ENCODE peak calls at places on chromosomes 1 and 21, in five cellular contexts. V is sigmoid colon, Q is coronary artery, U is mammary epithelial cell, D is AG09309. W is an unnamed sample.

GRCh38 chr21:20591294-20591693 is 406.9 kb upstream of the NCAM2 start:
- DNase-seq in Q (no peak), V (no peak), U (peak), D (no peak), W (peak)

GRCh38 chr1:26391450-26391849 is 18.9 kb upstream of the ZNF683 start:
- DNase-seq in D (no peak), U (peak), V (no peak), Q (no peak), W (peak)

GRCh38 chr1:29398431-29398830 is 162.1 kb downstream of the PTPRU start:
- DNase-seq in D (no peak), Q (peak), V (no peak), U (peak), W (peak)

GRCh38 chr1:245969274-245969673 is 537.8 kb downstream of the SMYD3 start:
- DNase-seq in D (peak), V (no peak), U (peak), Q (no peak), W (peak)

GRCh38 chr1:207815913-207816312 is 64.1 kb downstream of the CD46 start:
- DNase-seq in V (no peak), U (peak), Q (no peak), D (no peak), W (no peak)

GRCh38 chr1:156551866-156552265 is 20.5 kb downstream of the IQGAP3 start:
- DNase-seq in Q (no peak), U (peak), D (no peak), V (peak), W (no peak)

GRCh38 chr1:39788758-39789570 is at the start of gene BMP8B:
- DNase-seq in V (peak), Q (no peak), U (peak), D (no peak), W (no peak)

GRCh38 chr1:159867322-159868064 is 5.0 kb upstream of the VSIG8 start:
- DNase-seq in D (no peak), V (no peak), U (no peak), Q (no peak), W (peak)

GRCh38 chr21:44439211-44439600 is 16.1 kb upstream of the LRRC3 start:
- DNase-seq in V (no peak), D (no peak), U (no peak), Q (no peak), W (no peak)

GRCh38 chr1:54993140-54993539 is 5.6 kb upstream of the BSND start:
- DNase-seq in D (no peak), U (no peak), Q (no peak), V (no peak), W (no peak)

GRCh38 chr1:7229696-7230095 is 444.4 kb downstream of the CAMTA1 start:
- DNase-seq in V (no peak), U (no peak), Q (no peak), D (no peak), W (no peak)

GRCh38 chr1:19922015-19922688 is 1.3 kb downstream of the PLA2G2E start:
- DNase-seq in U (no peak), V (no peak), D (no peak), Q (no peak), W (no peak)

DNA sequence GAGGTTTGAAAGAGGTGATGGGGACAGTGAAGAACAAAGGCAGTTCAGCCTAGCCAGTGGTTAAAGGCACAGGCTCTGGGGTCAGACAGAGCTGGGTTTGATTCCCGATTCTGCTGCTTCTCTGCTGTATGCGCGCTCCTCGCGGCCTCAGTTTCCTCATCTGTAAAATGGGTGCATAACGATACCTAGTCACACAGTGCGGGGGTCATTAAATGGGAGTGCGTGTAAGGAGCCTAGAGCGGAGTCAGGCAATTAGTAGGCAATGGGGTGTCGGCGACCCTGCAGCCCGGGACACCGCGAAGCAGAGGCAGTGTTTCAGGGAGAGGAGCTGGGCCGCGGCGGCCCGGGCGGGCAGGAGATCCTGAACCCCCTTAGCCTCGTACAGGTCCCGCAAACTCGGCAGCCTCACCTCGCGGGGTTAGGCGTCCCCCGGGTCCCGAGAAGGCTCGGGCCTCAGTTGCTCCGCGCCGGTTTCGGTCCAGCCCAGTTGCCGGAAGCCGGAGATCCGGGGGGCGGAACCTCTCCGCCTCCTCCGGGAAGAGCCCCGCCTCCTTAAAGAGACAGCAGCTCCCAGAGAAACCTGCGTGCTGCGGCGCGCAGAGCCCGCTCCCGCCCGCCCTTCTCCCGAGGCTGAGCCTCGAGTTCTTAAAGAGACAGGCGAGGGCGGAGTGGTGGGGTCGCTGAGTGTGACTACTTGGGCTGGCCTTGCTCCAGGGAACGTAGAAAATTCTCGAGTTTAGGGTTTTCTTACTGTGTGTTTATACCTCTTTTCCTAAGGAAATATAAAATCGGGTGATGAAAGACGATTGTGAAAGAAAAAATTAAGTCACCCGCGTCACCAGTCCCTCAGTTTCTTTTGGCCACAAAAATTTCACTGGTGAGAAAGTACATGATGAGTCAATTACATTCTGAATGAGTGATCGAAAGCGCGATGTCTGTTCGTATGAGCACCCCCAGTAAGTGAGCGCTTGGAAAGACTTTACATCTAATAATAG is at the start of gene YIPF1:
- DNase-seq in Q (peak), V (peak), U (peak), D (peak), W (peak)
- TF ChIP-seq CTCF in Q (no peak), V (no peak), U (no peak), D (no peak), W (no peak)

DNA sequence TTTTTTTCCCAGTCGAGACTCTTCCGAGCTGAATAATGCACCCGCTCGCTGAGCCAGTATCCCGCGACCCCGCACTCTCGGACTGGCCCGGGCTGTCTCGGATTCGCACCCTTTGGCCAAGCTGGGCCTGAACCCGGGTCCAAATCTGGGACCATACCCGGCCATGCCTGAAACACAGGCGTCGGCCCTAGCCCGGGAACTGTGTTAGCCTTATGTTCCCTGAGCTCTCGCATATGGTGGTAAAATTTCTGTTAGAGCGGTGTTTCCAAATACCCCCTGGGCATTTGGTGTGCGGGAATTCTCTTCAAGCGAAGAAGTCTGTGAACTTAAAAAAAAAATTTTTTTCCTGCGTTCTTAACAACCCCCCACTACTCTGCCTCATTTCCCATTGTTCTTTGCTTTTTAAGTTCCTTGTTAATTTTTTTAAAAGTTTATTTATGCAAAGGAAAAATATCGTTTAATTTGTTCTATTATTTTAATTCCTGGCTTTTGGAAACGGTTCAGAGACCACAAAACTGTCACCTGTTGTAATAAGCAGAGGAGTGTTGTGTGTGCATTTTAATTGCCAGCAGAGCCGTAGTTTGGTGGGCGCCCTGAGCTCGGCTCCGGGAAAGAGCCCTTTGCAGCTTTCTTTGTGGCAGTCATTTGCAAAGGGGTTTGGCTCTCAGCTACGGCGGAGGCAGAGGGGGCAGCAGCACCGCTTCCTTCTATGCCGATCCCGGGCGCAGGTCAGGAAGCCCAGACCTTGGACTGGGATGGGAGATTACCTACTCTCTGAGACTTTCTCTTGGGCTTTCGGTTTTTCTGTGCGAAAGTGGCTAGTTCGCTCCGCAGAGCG is 3.3 kb downstream of the RNF220 start:
- DNase-seq in U (no peak), D (no peak), Q (no peak), V (no peak), W (no peak)
- H3K4me3 ChIP-seq in U (no peak), D (no peak), Q (peak), V (no peak), W (no peak)

GRCh38 chr1:236998571-236998970 is 5.7 kb downstream of the MT1HL1 start:
- DNase-seq in Q (no peak), U (no peak), D (no peak), V (no peak), W (no peak)

GRCh38 chr1:236994450-236994849 is 9.8 kb downstream of the MT1HL1 start:
- DNase-seq in U (no peak), V (no peak), D (no peak), Q (no peak), W (no peak)

GRCh38 chr1:236997361-236997760 is 6.9 kb downstream of the MT1HL1 start:
- DNase-seq in V (no peak), Q (no peak), D (no peak), U (no peak), W (no peak)

GRCh38 chr1:237000191-237000590 is 4.0 kb downstream of the MT1HL1 start:
- DNase-seq in V (no peak), U (no peak), D (no peak), Q (no peak), W (no peak)

DNA sequence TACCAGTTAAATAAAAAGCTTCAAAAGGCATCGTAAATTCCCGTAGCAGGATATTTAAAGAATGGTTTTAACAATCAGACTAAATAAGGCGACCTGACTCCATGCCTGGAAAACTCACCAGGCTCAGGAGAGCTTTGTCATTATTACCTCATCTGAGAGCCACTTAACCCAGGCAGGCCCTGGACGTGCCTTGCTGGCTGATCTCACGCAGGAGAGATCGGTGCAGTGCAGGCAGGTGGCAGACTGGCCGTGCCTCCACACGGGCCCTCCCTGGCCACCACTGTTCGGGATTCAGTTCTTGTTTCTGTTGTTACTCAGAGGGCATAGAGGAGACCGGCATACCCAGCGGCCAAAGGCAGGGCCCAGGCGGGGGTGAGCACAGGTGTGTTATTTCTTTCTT is 6.4 kb downstream of the MT1HL1 start:
- DNase-seq in D (no peak), Q (no peak), V (no peak), U (no peak), W (no peak)
- TF ChIP-seq CTCF in D (no peak), Q (no peak), V (no peak), U (no peak), W (no peak)

DNA sequence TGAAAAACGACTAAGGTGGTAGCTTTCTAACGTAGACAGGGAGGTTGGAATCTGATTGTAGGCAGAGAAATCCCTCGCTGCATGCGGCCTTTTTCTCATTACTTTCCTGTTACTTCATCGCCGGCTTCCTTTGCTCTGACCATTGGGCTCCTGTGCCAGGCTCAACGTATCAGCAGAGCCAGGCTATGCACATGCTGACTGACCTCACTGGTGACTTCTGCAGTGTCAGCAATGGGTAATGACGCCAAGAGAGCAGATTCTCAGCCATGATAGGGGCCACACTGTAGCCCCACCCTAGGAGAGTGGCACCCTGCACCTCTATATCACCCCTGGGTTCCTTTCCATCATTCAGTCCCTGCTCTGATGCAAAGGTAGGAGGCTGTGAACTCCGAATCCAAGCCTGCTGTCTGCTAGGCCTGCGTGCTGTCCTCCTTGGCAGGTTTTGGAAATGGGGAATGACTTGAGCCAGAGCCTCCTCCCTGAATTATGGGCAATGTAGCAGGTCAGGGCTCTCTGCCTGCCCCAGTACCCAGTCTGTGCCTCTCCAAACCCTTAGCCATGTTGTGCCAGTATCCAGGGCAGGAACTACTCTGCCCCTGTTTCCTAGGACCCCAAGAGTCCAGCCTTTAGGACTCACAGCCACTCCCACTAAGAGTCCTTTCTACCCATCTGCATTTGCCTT is 11.4 kb downstream of the PPFIA4 start:
- DNase-seq in U (no peak), V (no peak), D (no peak), Q (peak), W (no peak)
- H3K4me3 ChIP-seq in U (no peak), V (no peak), D (no peak), Q (no peak), W (no peak)

DNA sequence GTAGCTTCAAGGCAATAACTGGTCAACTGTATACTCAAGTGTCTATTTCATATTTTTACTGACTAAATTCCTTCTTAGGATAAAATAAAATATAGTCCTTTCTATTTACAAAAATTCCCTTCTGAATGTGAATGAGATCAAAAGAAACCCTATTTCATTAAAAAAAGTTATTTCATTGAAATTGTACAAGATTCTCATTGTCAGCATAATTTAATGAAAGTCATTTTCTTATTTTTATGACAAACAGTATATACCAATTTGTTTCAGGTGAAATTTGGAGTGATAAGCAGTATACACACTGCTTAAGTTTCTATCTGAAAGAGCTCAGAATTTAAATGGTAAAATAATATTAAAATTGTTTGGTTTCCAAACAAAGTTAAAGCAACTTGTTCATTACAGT is 269.2 kb downstream of the USH2A start:
- DNase-seq in D (no peak), V (no peak), Q (no peak), U (no peak), W (no peak)
- TF ChIP-seq CTCF in D (no peak), V (no peak), Q (no peak), U (no peak), W (no peak)

DNA sequence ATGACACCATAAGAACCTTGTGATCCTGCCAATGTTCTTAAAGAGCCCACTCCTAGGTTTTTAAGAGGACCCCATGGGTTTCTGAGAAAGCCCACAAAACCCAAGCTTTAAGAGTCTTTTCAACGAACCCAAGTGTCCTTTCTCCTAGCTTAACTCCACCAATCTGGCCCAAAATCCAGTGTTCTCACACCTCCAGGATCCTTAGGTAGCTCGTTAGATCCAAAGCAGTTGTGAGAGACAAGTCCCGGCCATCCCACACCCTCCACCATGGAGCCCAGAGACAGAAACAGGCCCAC is 1.7 kb downstream of the DENND4B start:
- DNase-seq in D (no peak), Q (no peak), V (no peak), U (no peak), W (no peak)
- H3K4me3 ChIP-seq in D (no peak), Q (peak), V (no peak), U (no peak), W (no peak)